ENCODE peak calls at places on chromosomes 3 and 15, in four cellular contexts. Z is OCI-LY7, N is lower lobe of right lung, K is IMR-90. J is an unnamed sample. For H3K4me1, the result is how much of the 10 kb centered on the place peaks cover.

GRCh38 chr15:48992545-48992944 is 28.8 kb upstream of the SHC4 start:
- DNase-seq in Z (peak), N (no peak), K (no peak), J (no peak)

GRCh38 chr3:32395451-32395970 is 3.9 kb downstream of the CMTM7 start:
- DNase-seq in N (no peak), K (no peak), Z (no peak), J (no peak)

GRCh38 chr3:160885791-160886286 is 129.8 kb downstream of the PPM1L start:
- DNase-seq in K (peak), Z (no peak), N (peak), J (no peak)

GRCh38 chr3:52537165-52537635 is 795 bp downstream of the UQCC5 start:
- DNase-seq in N (no peak), K (no peak), Z (no peak), J (no peak)

GRCh38 chr3:53899730-53900129 is 8.1 kb upstream of the SELENOK start:
- DNase-seq in Z (no peak), N (no peak), K (no peak), J (no peak)

GRCh38 chr15:68228143-68228970 is 1.2 kb downstream of the CLN6 start:
- DNase-seq in K (no peak), Z (peak), N (no peak), J (no peak)

GRCh38 chr15:73344051-73344450 is 24.7 kb downstream of the HCN4 start:
- DNase-seq in K (peak), Z (no peak), N (no peak), J (no peak)

GRCh38 chr3:42819351-42819965 is 10.2 kb downstream of the ACKR2 start:
- DNase-seq in Z (no peak), N (no peak), K (no peak), J (no peak)

GRCh38 chr3:188706176-188706575 is 465.6 kb upstream of the TPRG1 start:
- DNase-seq in K (peak), N (no peak), Z (no peak), J (no peak)

GRCh38 chr3:133930341-133930933 is 34.8 kb upstream of the RAB6B start:
- DNase-seq in K (peak), Z (peak), N (no peak), J (peak)

GRCh38 chr3:55622116-55622515 is 135.0 kb upstream of the WNT5A start:
- DNase-seq in N (no peak), K (peak), Z (no peak), J (no peak)

GRCh38 chr3:61527011-61527410 is 34.4 kb upstream of the PTPRG start:
- DNase-seq in K (no peak), N (no peak), Z (no peak), J (no peak)

GRCh38 chr3:183477801-183478456 is 49.5 kb upstream of the MCF2L2 start:
- DNase-seq in N (no peak), K (no peak), Z (no peak), J (no peak)

GRCh38 chr3:189270248-189270832 is 98.6 kb downstream of the TPRG1 start:
- DNase-seq in N (peak), K (peak), Z (peak), J (no peak)

GRCh38 chr3:171845541-171846284 is 2.6 kb downstream of the TMEM212 start:
- DNase-seq in N (no peak), K (no peak), Z (no peak), J (no peak)

GRCh38 chr15:68032672-68033071 is 21.4 kb upstream of the PIAS1 start:
- DNase-seq in K (no peak), Z (no peak), N (no peak), J (no peak)

GRCh38 chr3:42224658-42225421 is 41.1 kb downstream of the CCK start:
- DNase-seq in Z (no peak), N (no peak), K (peak), J (no peak)

GRCh38 chr3:100254168-100254777 is 6.5 kb upstream of the TBC1D23 start:
- DNase-seq in K (peak), N (peak), Z (peak), J (no peak)

GRCh38 chr3:64011685-64012084 is 11.6 kb downstream of the PSMD6 start:
- DNase-seq in K (peak), N (no peak), Z (no peak), J (no peak)

GRCh38 chr3:178405456-178405970 is 130.7 kb upstream of the KCNMB2 start:
- DNase-seq in K (no peak), Z (no peak), N (no peak), J (no peak)

GRCh38 chr15:57389991-57390390 is 13.7 kb downstream of the CGNL1 start:
- DNase-seq in Z (no peak), K (no peak), N (no peak), J (no peak)

GRCh38 chr3:60953406-60953805 is 297.8 kb downstream of the FHIT start:
- DNase-seq in K (no peak), Z (no peak), N (no peak), J (no peak)

GRCh38 chr3:193572426-193572908 is 17.8 kb upstream of the ATP13A4 start:
- DNase-seq in K (peak), Z (peak), N (no peak), J (no peak)

GRCh38 chr3:88987786-88988185 is 119.6 kb upstream of the EPHA3 start:
- DNase-seq in N (no peak), K (no peak), Z (no peak), J (no peak)

GRCh38 chr3:73572371-73572770 is 52.4 kb downstream of the PDZRN3 start:
- DNase-seq in K (no peak), N (no peak), Z (no peak), J (no peak)

GRCh38 chr15:95551580-95551979 is 778.9 kb upstream of the NR2F2 start:
- DNase-seq in K (no peak), Z (no peak), N (no peak), J (no peak)

GRCh38 chr3:150062492-150062891 is 91.8 kb upstream of the PFN2 start:
- DNase-seq in Z (no peak), N (no peak), K (peak), J (no peak)

GRCh38 chr3:11212301-11212613 is 58.0 kb downstream of the HRH1 start:
- DNase-seq in Z (no peak), N (no peak), K (peak), J (no peak)

GRCh38 chr3:179432021-179432420 is 19.2 kb downstream of the GNB4 start:
- DNase-seq in Z (peak), N (no peak), K (no peak), J (no peak)

GRCh38 chr3:125220681-125221429 is 8.3 kb upstream of the SLC12A8 start:
- DNase-seq in Z (no peak), K (peak), N (no peak), J (no peak)

GRCh38 chr15:41562258-41562657 is 3.2 kb downstream of the TYRO3 start:
- DNase-seq in N (no peak), Z (no peak), K (no peak), J (no peak)

GRCh38 chr15:41561104-41561776 is 2.2 kb downstream of the TYRO3 start:
- DNase-seq in Z (no peak), K (no peak), N (no peak), J (peak)

GRCh38 chr15:41561777-41562145 is 2.7 kb downstream of the TYRO3 start:
- DNase-seq in Z (no peak), N (no peak), K (peak), J (no peak)

GRCh38 chr15:41564286-41564959 is 5.4 kb downstream of the TYRO3 start:
- DNase-seq in Z (peak), K (no peak), N (no peak), J (peak)

GRCh38 chr15:41562784-41563198 is 3.8 kb downstream of the TYRO3 start:
- DNase-seq in N (no peak), K (peak), Z (no peak), J (no peak)
- H3K4me1 ChIP-seq in N (under half), K (under half), Z (under half), J (half or more)

GRCh38 chr3:36909181-36909580 is 35.7 kb downstream of the TRANK1 start:
- DNase-seq in Z (no peak), N (no peak), K (no peak), J (no peak)

GRCh38 chr3:36906504-36907149 is 38.2 kb downstream of the TRANK1 start:
- DNase-seq in Z (no peak), N (no peak), K (peak), J (no peak)

GRCh38 chr3:36909666-36910065 is 35.2 kb downstream of the TRANK1 start:
- DNase-seq in N (no peak), K (no peak), Z (no peak), J (no peak)

GRCh38 chr3:36907911-36908646 is 36.8 kb downstream of the TRANK1 start:
- DNase-seq in N (peak), Z (peak), K (peak), J (peak)

DNA sequence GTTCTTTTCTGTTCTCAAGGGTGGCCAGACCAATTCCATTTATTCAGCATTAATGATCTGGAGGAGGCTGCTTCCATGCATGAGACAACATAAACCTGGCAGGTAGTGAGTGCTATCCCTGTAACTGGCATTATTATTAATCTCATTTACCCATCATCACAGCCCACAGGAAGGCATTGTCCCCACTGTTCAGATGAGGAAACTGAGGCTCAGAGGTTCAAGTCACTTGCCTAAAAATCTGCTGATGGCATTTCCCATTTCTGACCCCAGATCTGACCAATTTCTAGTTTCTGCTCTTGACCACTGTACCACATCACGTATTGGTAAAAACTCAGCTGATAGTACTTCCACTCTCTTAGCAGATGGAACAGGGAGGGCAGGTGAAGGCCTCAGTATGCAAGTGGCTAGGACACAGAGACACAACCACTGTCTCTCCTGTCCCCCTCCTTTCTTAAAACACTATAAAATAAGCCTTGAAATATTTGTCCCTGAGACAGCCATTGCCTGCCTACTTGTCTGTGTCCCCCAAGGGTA is 36.1 kb downstream of the TRANK1 start:
- DNase-seq in K (no peak), Z (no peak), N (no peak), J (no peak)
- H3K4me1 ChIP-seq in K (under half), Z (half or more), N (under half), J (half or more)

GRCh38 chr3:159860727-159861126 is 127.9 kb upstream of the IL12A start:
- DNase-seq in Z (peak), N (no peak), K (no peak), J (no peak)

GRCh38 chr3:159859424-159859823 is 129.2 kb upstream of the IL12A start:
- DNase-seq in K (no peak), N (no peak), Z (no peak), J (no peak)

GRCh38 chr3:159861369-159861987 is 127.2 kb upstream of the IL12A start:
- DNase-seq in N (no peak), K (no peak), Z (no peak), J (no peak)

GRCh38 chr3:159859836-159860235 is 128.8 kb upstream of the IL12A start:
- DNase-seq in K (no peak), Z (no peak), N (no peak), J (no peak)

GRCh38 chr3:159860269-159860668 is 128.4 kb upstream of the IL12A start:
- DNase-seq in K (no peak), N (no peak), Z (no peak), J (no peak)
- H3K4me1 ChIP-seq in K (under half), N (half or more), Z (under half), J (under half)

GRCh38 chr3:66452247-66453040 is 48.4 kb downstream of the LRIG1 start:
- DNase-seq in N (no peak), K (no peak), Z (no peak), J (no peak)

GRCh38 chr3:66450389-66451022 is 50.3 kb downstream of the LRIG1 start:
- DNase-seq in N (no peak), Z (no peak), K (peak), J (no peak)

GRCh38 chr3:66454464-66454859 is 46.4 kb downstream of the LRIG1 start:
- DNase-seq in K (no peak), Z (no peak), N (no peak), J (no peak)

GRCh38 chr3:66453525-66454463 is 47.0 kb downstream of the LRIG1 start:
- DNase-seq in N (no peak), K (no peak), Z (no peak), J (no peak)

GRCh38 chr3:66449411-66449931 is 51.4 kb downstream of the LRIG1 start:
- DNase-seq in K (no peak), Z (no peak), N (no peak), J (no peak)
- H3K4me1 ChIP-seq in K (under half), Z (under half), N (half or more), J (under half)

GRCh38 chr3:13018039-13018431 is 55.2 kb downstream of the IQSEC1 start:
- DNase-seq in Z (no peak), N (peak), K (no peak), J (peak)
- H3K4me1 ChIP-seq in Z (half or more), N (half or more), K (under half), J (half or more)

DNA sequence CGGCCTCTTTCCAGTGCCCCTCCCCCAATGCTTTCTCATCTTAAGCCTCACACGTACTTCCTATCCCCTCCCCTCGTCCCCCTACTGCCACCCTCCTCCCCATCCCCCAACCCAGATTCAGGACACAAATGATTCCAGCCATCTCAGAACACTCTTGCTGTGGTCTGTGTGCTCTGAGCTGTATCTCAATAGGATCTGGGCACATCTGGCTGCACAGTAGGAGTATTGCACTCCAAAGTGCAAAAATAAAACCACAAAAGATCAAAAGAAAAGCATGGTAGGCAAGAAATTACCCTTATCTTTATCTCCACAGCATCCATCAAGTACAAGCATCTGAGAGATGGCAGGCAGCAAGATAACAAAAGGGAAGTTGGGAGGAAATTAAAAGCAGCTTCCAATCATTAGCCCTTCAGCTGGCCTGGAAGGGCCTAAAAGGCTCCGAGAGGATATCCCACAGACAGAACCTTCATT is 352.6 kb upstream of the SEMA6D start:
- DNase-seq in K (no peak), Z (no peak), N (no peak), J (no peak)
- H3K4me1 ChIP-seq in K (under half), Z (under half), N (under half), J (under half)

DNA sequence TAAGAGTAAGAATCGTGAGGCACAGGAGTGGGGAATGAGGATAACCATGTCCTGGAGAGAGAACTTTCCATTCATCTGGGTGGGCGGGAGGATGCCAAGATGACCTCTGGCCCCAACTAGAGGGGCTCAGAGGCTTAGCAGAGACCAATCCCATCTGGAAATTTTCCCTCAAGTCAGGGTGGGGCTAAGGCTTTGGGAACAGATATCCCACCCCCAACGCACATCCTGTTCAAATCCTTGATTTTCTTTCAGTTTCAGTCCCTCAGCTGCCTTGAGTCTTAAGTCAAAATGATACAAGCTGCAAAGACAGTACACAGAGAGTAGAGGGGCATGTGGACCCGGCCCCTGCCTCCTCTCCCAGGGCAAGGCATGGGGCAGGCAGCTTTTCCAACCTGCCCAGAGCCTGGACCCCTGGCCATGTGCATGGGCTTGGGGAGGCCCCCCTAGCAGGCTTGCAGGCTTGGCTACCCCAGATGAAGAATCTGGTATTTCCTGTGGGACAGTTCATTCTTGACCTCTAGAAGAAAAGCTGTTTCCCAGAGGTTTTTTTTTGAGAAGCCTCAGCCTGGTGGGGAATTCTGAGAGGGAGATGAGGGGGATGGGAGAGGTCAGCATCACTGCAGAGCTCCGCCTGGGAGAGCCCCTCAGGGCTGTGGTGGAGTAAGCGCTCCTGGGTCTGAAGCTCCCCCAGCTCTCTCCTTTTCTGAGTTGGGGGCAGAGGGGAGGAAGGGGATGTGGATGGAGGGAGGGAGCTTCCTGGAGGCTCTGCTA is 109.7 kb upstream of the HACD2 start:
- DNase-seq in N (no peak), K (peak), Z (no peak), J (no peak)
- H3K4me1 ChIP-seq in N (half or more), K (under half), Z (under half), J (half or more)

GRCh38 chr15:31336943-31337295 is 10.3 kb downstream of the KLF13 start:
- DNase-seq in N (no peak), K (no peak), Z (no peak), J (peak)

GRCh38 chr15:31337352-31338031 is 10.9 kb downstream of the KLF13 start:
- DNase-seq in Z (no peak), K (no peak), N (no peak), J (no peak)

GRCh38 chr15:31339558-31339895 is 12.9 kb downstream of the KLF13 start:
- DNase-seq in Z (no peak), N (no peak), K (no peak), J (no peak)

GRCh38 chr15:31338879-31339557 is 12.4 kb downstream of the KLF13 start:
- DNase-seq in N (peak), Z (no peak), K (peak), J (peak)

GRCh38 chr15:31338318-31338878 is 11.8 kb downstream of the KLF13 start:
- DNase-seq in N (peak), K (no peak), Z (peak), J (peak)
- H3K4me1 ChIP-seq in N (half or more), K (under half), Z (half or more), J (half or more)

J was measured in spleen.